ENCODE peak calls at places on chromosomes 2 and 18, in nine cellular contexts. L, S, F, A, U, D, Y, W and C are unnamed samples.

GRCh38 chr2:71558300-71559051 is 105.1 kb downstream of the DYSF start:
- DNase-seq in L (no peak), F (no peak), D (no peak), Y (no peak), W (no peak), U (no peak), A (no peak), S (no peak), C (no peak)

GRCh38 chr2:111946294-111947114 is 48.1 kb downstream of the MERTK start:
- DNase-seq in S (no peak), U (no peak), F (no peak), Y (no peak), A (no peak), D (no peak), W (peak; percentile 77), L (no peak), C (peak; percentile 21)

GRCh38 chr2:98478861-98479770 is 34.5 kb downstream of the INPP4A start:
- DNase-seq in D (no peak), W (no peak), S (no peak), Y (no peak), L (peak; percentile 29), A (no peak), F (no peak), U (no peak), C (no peak)

GRCh38 chr18:75343389-75343788 is 84.1 kb downstream of the SMIM21 start:
- DNase-seq in A (no peak), S (no peak), U (no peak), D (no peak), F (peak; percentile 39), W (no peak), Y (no peak), L (no peak), C (no peak)

GRCh38 chr18:66495844-66496243 is 108.0 kb downstream of the CDH19 start:
- DNase-seq in F (peak; percentile 87), W (peak; percentile 59), A (peak; percentile 14), S (no peak), U (peak; percentile 20), L (no peak), D (no peak), Y (no peak), C (peak; percentile 76)

GRCh38 chr2:120661551-120661950 is 74.1 kb upstream of the GLI2 start:
- DNase-seq in Y (no peak), D (no peak), W (no peak), S (no peak), F (peak; percentile 63), U (peak; percentile 61), L (no peak), A (peak; percentile 76), C (no peak)

GRCh38 chr18:35095983-35096676 is 54.9 kb downstream of the MAPRE2 start:
- DNase-seq in S (no peak), F (no peak), U (no peak), Y (no peak), W (no peak), L (no peak), A (no peak), D (no peak), C (no peak)

GRCh38 chr2:15385184-15385583 is 175.9 kb downstream of the NBAS start:
- DNase-seq in S (no peak), F (no peak), D (no peak), A (no peak), U (no peak), Y (no peak), L (no peak), W (no peak), C (no peak)

GRCh38 chr18:3148930-3149535 is 70.7 kb downstream of the MYOM1 start:
- DNase-seq in A (no peak), U (no peak), Y (no peak), W (no peak), D (no peak), L (no peak), S (no peak), F (no peak), C (peak; percentile 2)

GRCh38 chr2:151760139-151760650 is 25.9 kb upstream of the NEB start:
- DNase-seq in Y (no peak), D (no peak), F (peak; percentile 87), U (peak; percentile 73), S (no peak), A (no peak), W (no peak), L (no peak), C (no peak)

GRCh38 chr2:108324531-108325256 is 36.0 kb downstream of the SULT1C2 start:
- DNase-seq in L (no peak), F (no peak), W (no peak), S (no peak), U (no peak), D (no peak), Y (no peak), A (no peak), C (no peak)

GRCh38 chr2:69138247-69138754 is 125.3 kb downstream of the ANTXR1 start:
- DNase-seq in W (no peak), F (no peak), U (no peak), L (no peak), Y (no peak), D (no peak), S (no peak), A (no peak), C (peak; percentile 48)

GRCh38 chr2:23402205-23402740 is 17.3 kb downstream of the KLHL29 start:
- DNase-seq in D (no peak), S (no peak), L (no peak), Y (no peak), A (no peak), F (no peak), U (no peak), W (no peak), C (no peak)

GRCh38 chr2:56898986-56899385 is 715.2 kb downstream of the CCDC85A start:
- DNase-seq in D (no peak), L (no peak), Y (no peak), A (no peak), W (no peak), S (no peak), F (no peak), U (no peak), C (no peak)

GRCh38 chr2:58054264-58054663 is 7.7 kb downstream of the VRK2 start:
- DNase-seq in D (no peak), W (no peak), S (no peak), F (no peak), U (no peak), L (no peak), A (no peak), Y (no peak), C (no peak)

GRCh38 chr2:232415736-232416520 is 9.3 kb downstream of the ALPG start:
- DNase-seq in W (no peak), L (no peak), F (no peak), D (no peak), A (no peak), S (no peak), Y (no peak), U (no peak), C (no peak)

GRCh38 chr18:22558945-22559385 is 141.2 kb upstream of the CTAGE1 start:
- DNase-seq in F (peak; percentile 49), D (no peak), U (peak; percentile 36), S (no peak), W (peak; percentile 54), L (no peak), Y (no peak), A (peak; percentile 73), C (peak; percentile 29)

GRCh38 chr2:38239452-38239851 is 137.6 kb downstream of the ATL2 start:
- DNase-seq in D (no peak), F (no peak), W (no peak), A (no peak), Y (no peak), S (no peak), U (no peak), L (no peak), C (no peak)

DNA sequence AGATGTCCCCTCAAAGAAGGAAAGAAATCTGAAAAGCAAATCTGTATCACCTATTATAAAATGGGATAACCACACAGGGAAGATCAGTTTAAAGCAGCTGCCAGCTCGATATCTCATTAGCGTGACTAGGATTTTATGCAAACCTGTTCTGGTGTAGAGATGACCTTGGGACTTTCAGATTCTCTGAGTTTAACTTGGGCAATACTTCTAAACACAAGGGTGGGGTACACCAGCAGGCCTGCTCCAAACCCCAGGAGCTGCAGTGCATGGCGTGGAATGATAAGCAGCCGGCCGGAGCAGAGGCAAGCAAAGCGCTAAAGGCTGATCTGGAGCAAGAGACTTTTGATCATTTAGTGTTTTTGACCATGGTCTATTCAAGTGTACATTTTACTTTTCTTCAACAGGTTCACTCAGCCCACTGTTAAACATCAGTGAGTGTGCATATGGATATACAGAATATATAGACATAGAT is 4.7 kb downstream of the SERTAD2 start:
- DNase-seq in W (no peak), Y (no peak), L (no peak), S (no peak), A (no peak), D (no peak), F (no peak), U (no peak), C (no peak)
- H3K4me1 ChIP-seq in W (peaks cover 7% of the 10 kb centered on the region), Y (peaks cover 38% of the 10 kb centered on the region), L (peaks cover 68% of the 10 kb centered on the region), S (peaks cover 85% of the 10 kb centered on the region), A (peaks cover 82% of the 10 kb centered on the region), D (peaks cover 12% of the 10 kb centered on the region), F (peaks cover 58% of the 10 kb centered on the region), U (peaks cover 64% of the 10 kb centered on the region), C (peaks cover 36% of the 10 kb centered on the region)

DNA sequence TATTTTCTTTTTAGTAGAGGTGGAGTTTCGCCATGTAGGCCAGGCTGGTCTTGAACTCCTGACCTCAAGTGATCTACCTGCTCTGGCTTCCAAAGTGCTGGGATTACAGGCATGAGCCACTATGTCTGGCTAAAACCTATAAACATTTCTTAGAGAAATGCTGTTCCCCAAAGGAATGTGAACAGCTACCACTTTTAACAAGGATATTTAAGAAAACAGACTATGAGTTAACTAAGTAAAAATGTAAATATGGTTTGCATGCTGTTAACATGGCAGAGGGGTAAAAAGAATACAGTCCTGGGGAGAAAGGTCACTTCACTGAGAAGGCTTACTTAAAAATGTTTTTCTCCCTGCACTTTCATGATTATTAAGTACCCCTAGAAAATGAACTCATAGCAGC is 57.1 kb downstream of the SLC16A14 start:
- DNase-seq in D (no peak), Y (no peak), U (no peak), A (no peak), L (no peak), F (no peak), S (no peak), W (no peak), C (no peak)
- H3K4me3 ChIP-seq in D (no peak overlapping the region), Y (no peak overlapping the region), U (no peak overlapping the region), A (no peak overlapping the region), L (no peak overlapping the region), F (no peak overlapping the region), S (no peak overlapping the region), W (no peak overlapping the region), C (no peak overlapping the region)

GRCh38 chr2:207135340-207135739 is 30.4 kb downstream of the KLF7 start:
- DNase-seq in L (peak; percentile 16), S (no peak), A (no peak), D (no peak), U (no peak), Y (no peak), F (no peak), W (no peak), C (no peak)
- H3K4me1 ChIP-seq in L (peaks cover 53% of the 10 kb centered on the region), S (peaks cover 72% of the 10 kb centered on the region), A (peaks cover 98% of the 10 kb centered on the region), D (peaks cover 13% of the 10 kb centered on the region), U (peaks cover 28% of the 10 kb centered on the region), Y (peaks cover 98% of the 10 kb centered on the region), F (peaks cover 34% of the 10 kb centered on the region), W (peaks cover 22% of the 10 kb centered on the region), C (peaks cover 15% of the 10 kb centered on the region)

DNA sequence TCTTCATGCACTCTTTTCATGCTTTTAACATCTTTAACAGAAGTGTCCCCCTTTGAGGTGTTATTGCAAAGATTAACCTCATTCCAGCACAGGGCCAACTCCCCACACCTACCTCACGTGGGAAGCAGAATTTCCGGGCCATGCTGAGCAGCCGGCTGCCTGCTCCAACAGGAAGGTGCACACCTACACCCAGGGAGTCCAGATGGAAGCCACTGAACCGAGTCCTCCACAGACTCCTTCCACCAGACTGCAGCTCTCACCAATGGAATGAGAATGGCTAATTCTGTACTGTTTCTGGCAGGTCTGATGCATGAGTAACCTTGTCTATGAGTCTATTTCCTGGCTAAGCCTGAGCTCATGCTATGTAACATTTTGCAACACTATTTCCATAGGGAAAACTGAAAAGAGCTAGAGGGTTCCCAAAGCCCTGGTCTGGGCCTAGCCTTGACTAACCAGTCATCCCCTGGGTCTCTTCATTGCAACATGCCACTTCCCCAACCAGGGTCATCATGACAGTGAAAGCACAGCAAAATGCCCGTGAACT is 11.0 kb downstream of the ERFE start:
- DNase-seq in U (peak; percentile 44), Y (peak; percentile 86), L (no peak), F (no peak), D (no peak), W (no peak), S (no peak), A (no peak), C (no peak)
- H3K4me3 ChIP-seq in U (no peak overlapping the region), Y (no peak overlapping the region), L (no peak overlapping the region), F (no peak overlapping the region), D (no peak overlapping the region), W (no peak overlapping the region), S (no peak overlapping the region), A (no peak overlapping the region), C (no peak overlapping the region)